ENCODE peak calls at places on chromosomes 4 and X, in four cellular contexts. N is Caco-2, S is ascending aorta, P is SK-N-SH. W is an unnamed sample. For H3K4me1, the result is how much of the 10 kb centered on the place peaks cover.

GRCh38 chr4:186726150-186726439 is 2.4 kb upstream of the FAT1 start:
- DNase-seq in P (no peak), N (no peak), S (no peak), W (no peak)

GRCh38 chr4:46441116-46441859 is 51.4 kb upstream of the GABRA2 start:
- DNase-seq in P (no peak), N (no peak), S (no peak), W (no peak)

GRCh38 chr4:159023741-159024140 is 79.1 kb upstream of the RAPGEF2 start:
- DNase-seq in N (no peak), S (no peak), P (no peak), W (no peak)

GRCh38 chr4:51884055-51884454 is 41.1 kb downstream of the DCUN1D4 start:
- DNase-seq in S (no peak), N (no peak), P (no peak), W (no peak)

GRCh38 chr4:73864365-73864764 is 4.8 kb upstream of the CXCL1 start:
- DNase-seq in P (no peak), S (no peak), N (peak), W (peak)

GRCh38 chr4:169621754-169622481 is 1.5 kb downstream of the CLCN3 start:
- DNase-seq in P (peak), N (no peak), S (no peak), W (peak)

GRCh38 chr4:1375761-1376322 is 28.8 kb downstream of the UVSSA start:
- DNase-seq in S (no peak), P (no peak), N (peak), W (no peak)

GRCh38 chrX:5644786-5645185 is 583.9 kb downstream of the NLGN4X start:
- DNase-seq in N (no peak), S (no peak), P (no peak), W (no peak)

GRCh38 chr4:140293979-140294378 is 79.5 kb upstream of the SCOC start:
- DNase-seq in N (no peak), S (no peak), P (no peak), W (no peak)

GRCh38 chrX:123184858-123185251 is 777 bp downstream of the GRIA3 start:
- DNase-seq in S (no peak), N (no peak), P (peak), W (no peak)

GRCh38 chr4:163331629-163332360 is 601 bp downstream of the NPY1R start:
- DNase-seq in N (no peak), P (peak), S (peak), W (no peak)

GRCh38 chr4:56728512-56728911 is 47.4 kb upstream of the HOPX start:
- DNase-seq in S (no peak), N (peak), P (no peak), W (peak)

GRCh38 chr4:1579834-1580686 is 104.1 kb downstream of the FAM53A start:
- DNase-seq in N (peak), S (peak), P (peak), W (peak)

GRCh38 chrX:126064901-126065541 is 101.1 kb downstream of the DCAF12L2 start:
- DNase-seq in N (no peak), P (no peak), S (no peak), W (no peak)

GRCh38 chrX:140141444-140142029 is 176.2 kb upstream of the CXorf66 start:
- DNase-seq in S (no peak), P (peak), N (no peak), W (peak)

GRCh38 chr4:10554694-10555093 is 97.5 kb upstream of the ZNF518B start:
- DNase-seq in P (peak), N (peak), S (no peak), W (peak)

GRCh38 chrX:132217203-132218073 is 1.8 kb downstream of the RAP2C start:
- DNase-seq in N (peak), P (peak), S (peak), W (peak)

GRCh38 chrX:29145316-29145715 is 558.1 kb downstream of the IL1RAPL1 start:
- DNase-seq in P (no peak), N (no peak), S (no peak), W (no peak)

GRCh38 chr4:90127706-90128345 is 632 bp downstream of the CCSER1 start:
- DNase-seq in P (peak), S (no peak), N (no peak), W (no peak)

GRCh38 chr4:27947320-27947719 is 1086.7 kb downstream of the STIM2 start:
- DNase-seq in P (no peak), S (no peak), N (no peak), W (no peak)

GRCh38 chr4:76690906-76691275 is 207.1 kb downstream of the SOWAHB start:
- DNase-seq in S (no peak), N (no peak), P (no peak), W (no peak)

GRCh38 chrX:43970528-43970927 is 2.7 kb downstream of the NDP start:
- DNase-seq in N (no peak), P (no peak), S (no peak), W (no peak)

GRCh38 chr4:3296651-3297050 is 3.8 kb downstream of the RGS12 start:
- DNase-seq in S (peak), P (no peak), N (no peak), W (no peak)

GRCh38 chr4:1604181-1604705 is 79.9 kb downstream of the FAM53A start:
- DNase-seq in N (no peak), P (no peak), S (no peak), W (peak)

GRCh38 chr4:114312349-114312748 is 286.3 kb upstream of the UGT8 start:
- DNase-seq in S (no peak), N (no peak), P (no peak), W (no peak)

GRCh38 chr4:41200486-41201017 is 13.8 kb downstream of the APBB2 start:
- DNase-seq in N (no peak), P (no peak), S (no peak), W (no peak)

GRCh38 chrX:39377171-39377570 is 575.9 kb downstream of the MID1IP1 start:
- DNase-seq in N (no peak), S (no peak), P (peak), W (no peak)

GRCh38 chrX:19990225-19990518 is 689 bp downstream of the BCLAF3 start:
- DNase-seq in N (no peak), S (no peak), P (no peak), W (no peak)

GRCh38 chrX:115897956-115898355 is 272.6 kb upstream of the AGTR2 start:
- DNase-seq in S (no peak), N (no peak), P (no peak), W (no peak)

GRCh38 chrX:53882331-53882730 is 161.9 kb downstream of the PHF8 start:
- DNase-seq in P (no peak), S (no peak), N (peak), W (peak)

GRCh38 chr4:180028682-180029081 is 2214.5 kb upstream of the TENM3 start:
- DNase-seq in P (peak), N (peak), S (no peak), W (no peak)

GRCh38 chr4:151687021-151687640 is 73.7 kb downstream of the GATB start:
- DNase-seq in P (peak), S (no peak), N (no peak), W (no peak)

GRCh38 chr4:87033902-87034301 is 99.1 kb downstream of the AFF1 start:
- DNase-seq in P (no peak), S (no peak), N (no peak), W (no peak)
- H3K4me1 ChIP-seq in P (half or more), S (under half), N (under half), W (half or more)

DNA sequence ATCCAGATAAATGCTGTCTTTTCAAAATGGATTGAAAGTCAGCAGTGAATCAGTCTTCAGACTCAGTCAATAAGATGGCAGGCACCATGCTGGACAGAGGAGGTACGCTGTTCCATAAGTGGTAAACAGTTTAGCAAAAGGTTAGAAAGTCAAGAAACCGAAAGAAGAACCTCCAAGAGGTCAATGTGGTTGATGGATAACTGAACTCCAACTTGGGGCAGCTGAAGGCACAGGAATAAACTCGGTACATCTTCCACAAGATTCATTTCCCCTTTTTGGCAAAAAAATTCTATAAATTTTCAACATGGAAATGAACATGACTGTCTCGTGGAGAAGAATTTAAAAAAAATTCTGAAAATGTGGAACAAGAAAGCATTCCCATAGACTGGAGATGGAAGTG is 18.4 kb upstream of the SEL1L3 start:
- DNase-seq in N (no peak), P (no peak), S (no peak), W (no peak)
- H3K4me1 ChIP-seq in N (under half), P (under half), S (under half), W (under half)

DNA sequence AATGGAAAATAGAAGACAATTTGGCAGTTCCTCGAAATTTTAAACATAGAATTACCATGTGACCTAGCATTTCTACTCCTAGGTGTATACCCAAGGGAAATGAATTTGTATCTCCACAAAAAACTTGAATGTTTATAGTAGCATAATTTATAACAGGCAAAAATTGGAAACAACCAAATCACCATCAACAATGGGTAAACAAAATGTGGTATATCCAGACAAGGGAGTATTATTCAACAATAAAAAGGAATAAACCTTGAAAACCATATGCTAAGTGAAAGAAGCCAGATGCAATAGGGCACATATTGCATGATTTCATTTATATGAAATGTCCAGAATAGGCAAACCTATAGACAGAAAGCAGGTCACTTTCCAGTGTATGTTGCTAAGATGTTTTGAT is 83.8 kb downstream of the SNX25 start:
- DNase-seq in S (no peak), P (no peak), N (no peak), W (no peak)
- H3K4me1 ChIP-seq in S (under half), P (under half), N (under half), W (under half)

GRCh38 chr4:48131736-48132135 is 2.3 kb downstream of the TXK start:
- DNase-seq in S (no peak), N (no peak), P (no peak), W (no peak)
- H3K4me1 ChIP-seq in S (under half), N (half or more), P (under half), W (under half)

GRCh38 chr4:168483786-168484185 is 3.5 kb upstream of the DDX60L start:
- DNase-seq in P (no peak), N (no peak), S (no peak), W (no peak)
- H3K4me1 ChIP-seq in P (under half), N (under half), S (under half), W (under half)

GRCh38 chr4:128386761-128387599 is 99.4 kb upstream of the PGRMC2 start:
- DNase-seq in S (peak), P (peak), N (no peak), W (peak)
- H3K4me1 ChIP-seq in S (under half), P (under half), N (under half), W (half or more)

DNA sequence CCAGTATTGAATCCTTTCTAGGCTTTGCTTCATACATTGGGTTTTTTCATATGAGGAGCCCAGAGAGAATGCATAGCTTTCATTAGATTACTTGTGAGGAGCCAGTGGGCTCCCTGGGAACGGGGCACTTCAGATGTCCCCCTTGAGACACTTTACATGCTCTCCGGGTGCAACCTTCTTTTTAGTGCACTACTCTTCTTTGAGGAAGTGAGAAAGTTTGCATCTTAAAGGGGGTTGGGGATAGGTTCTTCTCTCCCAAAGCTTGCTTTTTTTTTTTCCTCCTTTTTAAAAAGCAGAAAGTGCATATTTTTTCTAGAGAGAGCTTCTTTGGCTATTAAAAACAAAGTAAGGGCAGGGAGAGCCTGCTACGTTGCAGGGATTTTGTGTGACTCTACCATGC is 4.3 kb downstream of the HADH start:
- DNase-seq in P (no peak), N (no peak), S (no peak), W (no peak)
- H3K4me1 ChIP-seq in P (under half), N (under half), S (under half), W (under half)

GRCh38 chrX:153340111-153340510 is 6.2 kb downstream of the ZNF275 start:
- DNase-seq in S (no peak), N (no peak), P (no peak), W (no peak)
- H3K4me1 ChIP-seq in S (under half), N (under half), P (under half), W (under half)

W was measured in A549.